ENCODE peak calls at places on chromosomes 1 and 21, in seven cellular contexts. S is right lobe of liver, U is ovary, Y is hepatocyte, X is cardiac fibroblast, P is OCI-LY7, B is AG10803. J is an unnamed sample.
A peak's percentile ranks its signal among the peaks of the same experiment; 100 is the strongest.

GRCh38 chr1:234721476-234722266 is 111.7 kb upstream of the IRF2BP2 start:
- DNase-seq in Y (peak; percentile 75), B (peak; percentile 97), U (peak; percentile 83), S (no peak), X (peak; percentile 98), P (no peak), J (peak; percentile 95)

GRCh38 chr1:961132-961652 is 808 bp downstream of the KLHL17 start:
- DNase-seq in Y (no peak), B (no peak), X (no peak), P (no peak), U (no peak), S (no peak), J (no peak)

GRCh38 chr1:26417111-26417510 is 6.5 kb downstream of the LIN28A start:
- DNase-seq in X (peak; percentile 73), U (peak; percentile 58), B (peak; percentile 55), Y (peak; percentile 88), S (peak; percentile 81), P (peak; percentile 86), J (peak; percentile 82)

GRCh38 chr1:241499910-241500309 is 19.6 kb downstream of the FH start:
- DNase-seq in P (peak; percentile 12), Y (peak; percentile 40), B (peak; percentile 55), U (no peak), S (no peak), X (peak; percentile 60), J (peak; percentile 71)

GRCh38 chr1:236304682-236305081 is 22.9 kb upstream of the ERO1B start:
- DNase-seq in U (no peak), X (no peak), S (no peak), P (no peak), B (no peak), Y (no peak), J (no peak)

GRCh38 chr21:35861656-35862055 is 198.7 kb downstream of the SETD4 start:
- DNase-seq in S (no peak), U (no peak), B (peak; percentile 82), P (no peak), Y (peak; percentile 19), X (no peak), J (no peak)

GRCh38 chr1:115158181-115158580 is 68.9 kb upstream of the TSPAN2 start:
- DNase-seq in U (peak; percentile 50), X (peak; percentile 80), Y (no peak), P (no peak), B (peak; percentile 69), S (no peak), J (peak; percentile 74)

GRCh38 chr1:216805233-216805632 is 82.0 kb upstream of the ESRRG start:
- DNase-seq in S (no peak), Y (no peak), P (no peak), B (no peak), U (no peak), X (no peak), J (no peak)

GRCh38 chr1:171644805-171645483 is 7.5 kb downstream of the MYOC start:
- DNase-seq in Y (peak; percentile 90), P (peak; percentile 80), X (peak; percentile 93), S (peak; percentile 67), U (peak; percentile 86), B (peak; percentile 87), J (peak; percentile 93)

GRCh38 chr1:183635112-183635605 is 424 bp downstream of the ARPC5 start:
- DNase-seq in S (peak; percentile 68), X (peak; percentile 34), U (peak; percentile 44), Y (peak; percentile 65), B (peak; percentile 21), P (peak; percentile 24), J (peak; percentile 34)

GRCh38 chr1:97630281-97630680 is 290.6 kb downstream of the DPYD start:
- DNase-seq in P (no peak), S (no peak), X (no peak), B (no peak), U (no peak), Y (no peak), J (no peak)

GRCh38 chr1:228902781-228903572 is 167.7 kb downstream of the RHOU start:
- DNase-seq in U (peak; percentile 93), P (no peak), X (peak; percentile 99), Y (peak; percentile 80), B (peak; percentile 95), S (peak; percentile 87), J (peak; percentile 97)

GRCh38 chr1:182196897-182197546 is 135.5 kb upstream of the ZNF648 start:
- DNase-seq in Y (no peak), P (no peak), U (peak; percentile 74), S (no peak), X (no peak), B (no peak), J (no peak)

GRCh38 chr1:224333309-224333926 is 3.4 kb upstream of the NVL start:
- DNase-seq in P (peak; percentile 84), X (peak; percentile 74), B (peak; percentile 63), S (no peak), U (no peak), Y (peak; percentile 62), J (peak; percentile 79)

GRCh38 chr1:180198611-180199010 is 31.5 kb upstream of the LHX4 start:
- DNase-seq in Y (no peak), B (no peak), X (no peak), U (no peak), S (no peak), P (no peak), J (no peak)

GRCh38 chr1:240004086-240004749 is 87.5 kb upstream of the FMN2 start:
- DNase-seq in P (peak; percentile 14), S (no peak), X (no peak), U (no peak), Y (no peak), B (no peak), J (peak; percentile 17)

GRCh38 chr1:232942413-232943294 is 7.8 kb upstream of the NTPCR start:
- DNase-seq in B (no peak), S (no peak), P (no peak), Y (no peak), U (no peak), X (peak; percentile 49), J (no peak)

GRCh38 chr1:156992215-156992614 is 53.3 kb downstream of the ARHGEF11 start:
- DNase-seq in U (no peak), B (no peak), X (no peak), S (no peak), P (no peak), Y (no peak), J (no peak)

GRCh38 chr1:94515548-94515947 is 26.0 kb downstream of the F3 start:
- DNase-seq in X (no peak), U (no peak), P (no peak), S (no peak), Y (no peak), B (no peak), J (no peak)

GRCh38 chr21:45405271-45405818 is 380 bp downstream of the COL18A1 start:
- DNase-seq in X (peak; percentile 64), S (peak; percentile 72), B (no peak), P (no peak), Y (peak; percentile 69), U (peak; percentile 75), J (peak; percentile 39)
- H3K4me3 ChIP-seq in X (peak overlapping the region; percentile 63), S (peak overlapping the region; percentile 57), B (peak overlapping the region; percentile 41), P (no peak overlapping the region), Y (peak overlapping the region; percentile 39), U (peak overlapping the region; percentile 68), J (peak overlapping the region; percentile 62)

DNA sequence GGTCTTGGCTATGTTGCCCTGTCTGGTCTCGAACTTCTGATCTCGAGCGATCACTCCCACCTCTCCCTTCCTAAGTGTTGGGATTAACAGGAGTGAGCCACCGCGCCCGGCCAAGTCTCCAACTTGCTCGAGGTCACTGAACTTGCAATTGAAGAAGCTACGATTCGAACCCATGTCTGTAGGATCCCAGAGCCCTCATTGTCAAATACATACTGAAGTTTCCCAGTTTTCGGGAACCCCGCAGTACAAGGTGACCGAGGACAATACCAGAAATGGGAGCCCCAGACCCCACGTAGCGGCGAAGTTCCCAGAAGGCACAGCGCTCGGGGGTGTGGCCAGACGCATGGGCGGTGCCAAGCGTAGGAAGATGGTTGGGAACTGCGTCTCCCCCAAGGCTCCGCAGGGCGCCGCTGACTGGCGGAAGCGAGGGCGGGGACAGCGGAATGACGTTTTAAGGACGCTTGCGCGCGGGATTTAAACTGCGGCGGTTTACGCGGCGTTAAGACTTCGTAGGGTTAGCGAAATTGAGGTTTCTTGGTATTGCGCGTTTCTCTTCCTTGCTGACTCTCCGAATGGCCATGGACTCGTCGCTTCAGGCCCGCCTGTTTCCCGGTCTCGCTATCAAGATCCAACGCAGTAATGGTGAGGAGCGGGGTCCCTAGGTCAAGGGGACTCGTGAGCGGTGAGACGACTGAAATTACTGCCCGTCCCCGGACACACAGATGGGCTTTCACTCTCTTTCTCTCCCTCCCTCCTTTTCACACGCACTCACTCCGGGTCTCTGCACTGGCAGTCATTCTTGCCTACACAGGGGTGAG is at the start of gene KIF2C:
- DNase-seq in Y (peak; percentile 99), X (peak; percentile 99), B (peak; percentile 97), U (peak; percentile 97), S (peak; percentile 98), P (peak; percentile 98), J (peak; percentile 99)
- TF ChIP-seq CTCF in Y (no peak), X (no peak), B (no peak), U (no peak), S (peak; percentile 33), P (no peak), J (no peak)

DNA sequence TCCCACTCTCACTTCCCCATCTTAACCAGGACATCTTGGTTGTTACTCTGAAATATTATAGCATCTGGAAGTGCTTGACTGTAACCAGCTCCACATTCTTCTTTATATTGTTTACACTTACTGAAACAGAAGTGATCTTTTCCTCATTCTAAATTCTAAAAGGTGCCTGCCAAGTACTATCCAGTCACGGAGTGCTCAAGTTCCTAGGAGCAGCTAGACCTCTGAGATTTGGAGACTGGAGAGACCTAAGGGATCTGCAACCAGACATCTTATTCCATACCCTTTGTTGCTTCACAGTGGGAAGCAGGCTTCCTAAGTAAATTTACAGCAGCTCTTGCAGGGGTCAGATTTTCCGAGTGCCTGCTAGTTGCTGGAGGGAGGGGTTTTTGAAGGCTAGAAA is 150.5 kb downstream of the MAST2 start:
- DNase-seq in B (peak; percentile 81), Y (peak; percentile 31), P (no peak), U (no peak), X (peak; percentile 28), S (no peak), J (peak; percentile 38)
- H3K4me3 ChIP-seq in B (peak overlapping the region; percentile 29), Y (no peak overlapping the region), P (no peak overlapping the region), U (no peak overlapping the region), X (no peak overlapping the region), S (no peak overlapping the region), J (no peak overlapping the region)

GRCh38 chr1:11571906-11572616 is 82.2 kb downstream of the FBXO2 start:
- DNase-seq in S (no peak), P (peak; percentile 40), Y (no peak), U (no peak), B (no peak), X (no peak), J (no peak)
- TF ChIP-seq CTCF in S (no peak), P (peak; percentile 70), Y (no peak), U (no peak), B (peak; percentile 10), X (peak; percentile 11), J (no peak)

DNA sequence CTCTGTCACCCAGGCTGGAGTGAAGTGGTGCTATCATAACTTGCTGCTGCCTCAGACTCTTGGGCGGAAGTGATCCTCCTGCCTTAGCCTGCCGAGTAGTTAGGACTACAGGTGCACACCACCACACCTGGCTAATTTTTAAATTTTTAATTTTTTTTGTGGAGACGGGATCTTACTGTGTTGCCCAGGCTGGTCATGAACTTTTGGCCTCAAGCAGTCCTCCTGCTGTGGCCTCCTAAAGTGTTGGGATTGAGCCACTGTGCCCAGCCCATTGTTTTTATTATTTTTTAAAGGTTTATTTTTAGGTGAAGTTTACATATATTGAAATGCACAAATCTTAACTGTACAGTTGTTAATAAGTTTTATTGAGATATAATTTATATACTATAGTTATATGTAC is 3.2 kb downstream of the MTF2 start:
- DNase-seq in S (no peak), Y (no peak), B (no peak), P (peak; percentile 33), X (no peak), U (no peak), J (no peak)
- H3K4me3 ChIP-seq in S (no peak overlapping the region), Y (no peak overlapping the region), B (no peak overlapping the region), P (peak overlapping the region; percentile 84), X (no peak overlapping the region), U (no peak overlapping the region), J (no peak overlapping the region)

GRCh38 chr1:31683997-31684396 is 19.8 kb downstream of the COL16A1 start:
- DNase-seq in Y (no peak), P (peak; percentile 18), X (no peak), S (no peak), U (no peak), B (no peak), J (no peak)
- TF ChIP-seq CTCF in Y (no peak), P (peak; percentile 50), X (peak; percentile 45), S (peak; percentile 40), U (no peak), B (peak; percentile 28), J (peak; percentile 45)